ENCODE peak calls at places on chromosomes 5 and 9, in five cellular contexts. One of them, this sample, is unnamed.

GRCh38 chr5:73282923-73283322 is 109.9 kb downstream of the TMEM174 start:
- DNase-seq in H1: no peak
- DNase-seq in H9: no peak
- DNase-seq in IMR-90: no peak
- DNase-seq in mesenchymal stem cell: no peak
- DNase-seq in this sample: no peak

GRCh38 chr9:12818431-12819000 is 43.7 kb downstream of the LURAP1L start:
- DNase-seq in IMR-90: peak
- DNase-seq in mesenchymal stem cell: peak
- DNase-seq in H9: peak
- DNase-seq in H1: no peak
- DNase-seq in this sample: no peak

GRCh38 chr9:31608413-31608812 is 776.0 kb upstream of the ACO1 start:
- DNase-seq in mesenchymal stem cell: no peak
- DNase-seq in H1: no peak
- DNase-seq in H9: no peak
- DNase-seq in IMR-90: no peak
- DNase-seq in this sample: no peak

GRCh38 chr9:138067594-138068367 is 190.2 kb downstream of the CACNA1B start:
- DNase-seq in IMR-90: no peak
- DNase-seq in H1: peak
- DNase-seq in mesenchymal stem cell: no peak
- DNase-seq in H9: peak
- DNase-seq in this sample: no peak

GRCh38 chr5:173123416-173123815 is 20.9 kb upstream of the BNIP1 start:
- DNase-seq in H1: no peak
- DNase-seq in H9: no peak
- DNase-seq in IMR-90: peak
- DNase-seq in mesenchymal stem cell: peak
- DNase-seq in this sample: no peak

GRCh38 chr9:4020038-4020746 is 279.7 kb downstream of the GLIS3 start:
- DNase-seq in H1: no peak
- DNase-seq in IMR-90: peak
- DNase-seq in H9: no peak
- DNase-seq in mesenchymal stem cell: peak
- DNase-seq in this sample: no peak

GRCh38 chr5:33711094-33711670 is 180.6 kb downstream of the ADAMTS12 start:
- DNase-seq in mesenchymal stem cell: no peak
- DNase-seq in H9: no peak
- DNase-seq in H1: no peak
- DNase-seq in IMR-90: no peak
- DNase-seq in this sample: no peak

GRCh38 chr9:131743501-131743900 is 3.6 kb upstream of the RAPGEF1 start:
- DNase-seq in mesenchymal stem cell: no peak
- DNase-seq in H9: no peak
- DNase-seq in H1: no peak
- DNase-seq in IMR-90: no peak
- DNase-seq in this sample: no peak

GRCh38 chr9:5838884-5839571 is 6.1 kb upstream of the ERMP1 start:
- DNase-seq in mesenchymal stem cell: peak
- DNase-seq in H1: no peak
- DNase-seq in H9: peak
- DNase-seq in IMR-90: peak
- DNase-seq in this sample: no peak

GRCh38 chr5:42785756-42786155 is 25.9 kb downstream of the SELENOP start:
- DNase-seq in mesenchymal stem cell: no peak
- DNase-seq in H1: no peak
- DNase-seq in H9: no peak
- DNase-seq in IMR-90: no peak
- DNase-seq in this sample: no peak

GRCh38 chr9:28960602-28961001 is 1387.3 kb upstream of the C9orf72 start:
- DNase-seq in H9: no peak
- DNase-seq in H1: no peak
- DNase-seq in mesenchymal stem cell: no peak
- DNase-seq in IMR-90: no peak
- DNase-seq in this sample: no peak

GRCh38 chr5:108143581-108143980 is 238.3 kb downstream of the FBXL17 start:
- DNase-seq in mesenchymal stem cell: peak
- DNase-seq in H9: no peak
- DNase-seq in H1: no peak
- DNase-seq in IMR-90: peak
- DNase-seq in this sample: no peak

GRCh38 chr9:97600531-97601227 is 32.5 kb downstream of the TSTD2 start:
- DNase-seq in mesenchymal stem cell: no peak
- DNase-seq in IMR-90: no peak
- DNase-seq in H1: no peak
- DNase-seq in H9: no peak
- DNase-seq in this sample: no peak

GRCh38 chr9:78552802-78553201 is 255.9 kb downstream of the PSAT1 start:
- DNase-seq in H1: no peak
- DNase-seq in H9: no peak
- DNase-seq in mesenchymal stem cell: no peak
- DNase-seq in IMR-90: peak
- DNase-seq in this sample: no peak

DNA sequence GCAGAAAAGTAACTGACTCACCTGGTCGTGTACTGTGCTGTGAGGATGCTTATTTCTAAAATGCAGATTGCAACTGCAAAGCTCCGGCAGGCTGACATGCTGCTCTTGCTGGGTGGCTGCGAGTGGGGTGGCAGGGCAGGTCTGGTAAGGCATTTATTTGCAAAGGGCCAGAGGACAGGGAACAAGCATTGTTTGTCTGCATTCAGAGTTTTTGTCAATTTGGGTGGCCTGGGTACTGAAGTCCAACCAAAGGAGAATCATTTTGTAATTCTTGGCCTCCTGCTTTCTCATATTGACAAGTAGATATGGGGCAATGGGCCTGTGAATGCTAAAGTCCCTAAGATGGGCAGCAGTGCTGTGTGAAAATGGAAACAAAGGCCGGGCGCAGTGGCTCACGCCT is at the start of gene C9:
- DNase-seq in H1: no peak
- DNase-seq in mesenchymal stem cell: no peak
- DNase-seq in H9: no peak
- DNase-seq in IMR-90: no peak
- DNase-seq in this sample: no peak
- H2AFZ ChIP-seq in H1: no peak
- H2AFZ ChIP-seq in mesenchymal stem cell: no peak
- H2AFZ ChIP-seq in H9: no peak
- H2AFZ ChIP-seq in IMR-90: no peak
- H2AFZ ChIP-seq in this sample: no peak

DNA sequence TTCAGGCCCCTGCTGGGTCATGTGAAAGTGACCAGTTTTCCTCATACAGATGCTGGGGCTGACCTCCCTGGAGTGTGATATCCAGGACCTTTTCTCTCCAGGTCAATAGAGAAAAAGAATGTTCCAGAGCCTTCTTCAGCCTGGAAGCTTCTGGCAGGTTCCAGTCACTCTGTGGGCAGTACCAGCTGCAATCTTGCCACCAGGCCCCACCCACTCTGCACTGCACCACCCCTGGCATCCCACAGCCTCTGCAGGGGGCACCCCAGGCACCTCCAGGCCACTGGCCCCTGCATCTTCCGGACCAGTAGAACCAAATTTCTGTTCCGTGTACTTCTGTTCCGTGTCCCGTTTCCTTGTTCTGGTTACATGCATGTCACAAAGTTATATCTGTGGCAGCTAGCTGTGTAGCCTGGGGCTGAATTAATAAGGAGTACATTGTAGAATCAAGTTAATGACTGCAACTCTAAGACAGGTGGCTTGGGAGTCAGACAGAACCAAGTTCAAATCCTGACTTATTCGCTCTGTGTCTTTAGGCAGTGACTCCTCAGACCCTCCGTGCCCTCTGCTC is 83.2 kb upstream of the ZBTB43 start:
- DNase-seq in IMR-90: no peak
- DNase-seq in H1: no peak
- DNase-seq in H9: no peak
- DNase-seq in mesenchymal stem cell: no peak
- DNase-seq in this sample: no peak
- H2AK5ac ChIP-seq in IMR-90: no peak
- H2AK5ac ChIP-seq in H1: peak
- H2AK5ac ChIP-seq in H9: no peak
- H2AK5ac ChIP-seq in mesenchymal stem cell: peak
- H2AK5ac ChIP-seq in this sample: peak

GRCh38 chr9:99076483-99077171 is 28.3 kb upstream of the TGFBR1 start:
- DNase-seq in mesenchymal stem cell: no peak
- DNase-seq in H1: no peak
- DNase-seq in H9: no peak
- DNase-seq in IMR-90: no peak
- DNase-seq in this sample: no peak
- H2BK5ac ChIP-seq in mesenchymal stem cell: no peak
- H2BK5ac ChIP-seq in H1: no peak
- H2BK5ac ChIP-seq in H9: no peak
- H2BK5ac ChIP-seq in IMR-90: no peak
- H2BK5ac ChIP-seq in this sample: no peak

GRCh38 chr5:64147849-64148441 is 17.7 kb upstream of the RNF180 start:
- DNase-seq in H1: peak
- DNase-seq in mesenchymal stem cell: peak
- DNase-seq in H9: peak
- DNase-seq in IMR-90: peak
- DNase-seq in this sample: peak
- H2AFZ ChIP-seq in H1: peak
- H2AFZ ChIP-seq in mesenchymal stem cell: no peak
- H2AFZ ChIP-seq in H9: no peak
- H2AFZ ChIP-seq in IMR-90: peak
- H2AFZ ChIP-seq in this sample: peak

DNA sequence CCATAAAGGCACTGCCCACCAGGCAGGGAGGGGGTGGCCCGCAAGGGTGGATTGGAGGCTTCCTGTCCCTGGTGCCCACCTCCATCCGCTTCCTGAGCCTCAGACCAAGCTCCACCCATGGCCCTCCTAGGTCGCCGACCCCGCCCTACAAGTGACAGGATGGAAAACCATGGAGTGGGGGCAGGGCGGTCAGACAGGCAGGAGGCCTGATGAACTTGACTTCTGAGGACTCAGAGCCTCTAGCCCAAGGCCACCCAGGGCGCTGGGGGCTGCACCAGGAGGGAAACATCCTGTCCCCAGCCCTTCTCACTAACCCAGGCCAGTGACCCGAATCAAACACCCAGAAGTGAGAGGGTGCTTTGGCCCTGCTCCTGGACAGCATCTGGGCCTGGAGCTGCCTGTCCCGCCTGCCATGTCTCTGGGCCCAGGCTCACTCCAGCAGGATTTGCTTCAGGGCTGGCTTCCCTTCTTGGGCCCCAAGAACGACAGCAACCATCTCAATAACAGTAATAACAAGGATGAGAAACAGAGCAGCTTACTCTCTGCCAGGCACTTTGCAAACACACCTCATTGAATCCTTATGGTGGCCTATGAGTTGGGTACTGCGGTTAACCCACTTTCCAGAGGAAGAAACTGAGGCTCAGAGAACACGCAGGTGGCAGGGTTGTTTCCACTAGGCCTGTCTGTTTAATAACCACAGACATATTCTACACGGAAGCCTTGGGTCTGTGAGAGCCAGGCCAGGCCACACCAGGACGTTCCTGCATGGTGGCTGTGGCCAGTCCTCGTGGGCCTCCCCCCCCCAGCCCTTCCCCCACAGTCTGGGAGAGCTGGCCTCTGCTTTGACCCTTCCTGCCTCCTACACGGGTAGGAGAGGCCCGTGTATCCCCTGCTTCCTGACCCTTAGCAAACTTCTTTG is 4.4 kb upstream of the ST6GALNAC6 start:
- DNase-seq in mesenchymal stem cell: peak
- DNase-seq in H9: peak
- DNase-seq in H1: peak
- DNase-seq in IMR-90: no peak
- DNase-seq in this sample: no peak
- H2AK5ac ChIP-seq in mesenchymal stem cell: peak
- H2AK5ac ChIP-seq in H9: no peak
- H2AK5ac ChIP-seq in H1: peak
- H2AK5ac ChIP-seq in IMR-90: peak
- H2AK5ac ChIP-seq in this sample: peak

DNA sequence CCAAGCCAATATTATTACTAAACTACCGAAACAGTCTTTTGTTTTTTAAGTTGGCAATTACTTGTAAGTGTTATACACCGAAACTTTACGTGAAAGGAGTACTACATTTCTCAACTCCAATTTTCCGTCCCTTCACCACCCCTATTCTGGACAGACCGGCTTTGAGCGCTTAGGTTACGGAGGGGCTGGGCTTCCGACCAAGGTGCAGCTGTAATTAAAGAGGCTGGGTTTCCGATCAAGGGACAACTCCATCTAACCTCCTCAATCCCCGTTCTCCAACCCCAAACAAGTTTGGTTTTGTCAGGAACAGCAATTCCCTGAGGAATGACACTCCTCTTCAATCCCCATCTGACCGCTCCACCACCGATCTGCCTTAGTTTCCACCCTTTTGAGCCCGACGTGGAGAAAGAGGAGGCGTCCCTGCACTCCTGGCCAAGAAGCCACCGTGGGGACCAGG is 591 bp downstream of the TUT7 start:
- DNase-seq in H9: no peak
- DNase-seq in IMR-90: no peak
- DNase-seq in H1: no peak
- DNase-seq in mesenchymal stem cell: no peak
- DNase-seq in this sample: no peak
- H2BK5ac ChIP-seq in H9: no peak
- H2BK5ac ChIP-seq in IMR-90: peak
- H2BK5ac ChIP-seq in H1: peak
- H2BK5ac ChIP-seq in mesenchymal stem cell: no peak
- H2BK5ac ChIP-seq in this sample: peak

GRCh38 chr5:95401601-95402000 is 10.4 kb downstream of the FAM81B start:
- DNase-seq in H9: no peak
- DNase-seq in IMR-90: no peak
- DNase-seq in mesenchymal stem cell: no peak
- DNase-seq in H1: no peak
- DNase-seq in this sample: no peak

GRCh38 chr5:95403996-95404395 is 12.8 kb downstream of the FAM81B start:
- DNase-seq in H1: no peak
- DNase-seq in H9: no peak
- DNase-seq in IMR-90: no peak
- DNase-seq in mesenchymal stem cell: no peak
- DNase-seq in this sample: no peak

GRCh38 chr5:95410269-95410668 is 19.1 kb downstream of the FAM81B start:
- DNase-seq in mesenchymal stem cell: no peak
- DNase-seq in H1: no peak
- DNase-seq in IMR-90: no peak
- DNase-seq in H9: no peak
- DNase-seq in this sample: no peak

GRCh38 chr5:95411476-95411875 is 20.3 kb downstream of the FAM81B start:
- DNase-seq in H1: no peak
- DNase-seq in IMR-90: no peak
- DNase-seq in mesenchymal stem cell: no peak
- DNase-seq in H9: no peak
- DNase-seq in this sample: no peak

DNA sequence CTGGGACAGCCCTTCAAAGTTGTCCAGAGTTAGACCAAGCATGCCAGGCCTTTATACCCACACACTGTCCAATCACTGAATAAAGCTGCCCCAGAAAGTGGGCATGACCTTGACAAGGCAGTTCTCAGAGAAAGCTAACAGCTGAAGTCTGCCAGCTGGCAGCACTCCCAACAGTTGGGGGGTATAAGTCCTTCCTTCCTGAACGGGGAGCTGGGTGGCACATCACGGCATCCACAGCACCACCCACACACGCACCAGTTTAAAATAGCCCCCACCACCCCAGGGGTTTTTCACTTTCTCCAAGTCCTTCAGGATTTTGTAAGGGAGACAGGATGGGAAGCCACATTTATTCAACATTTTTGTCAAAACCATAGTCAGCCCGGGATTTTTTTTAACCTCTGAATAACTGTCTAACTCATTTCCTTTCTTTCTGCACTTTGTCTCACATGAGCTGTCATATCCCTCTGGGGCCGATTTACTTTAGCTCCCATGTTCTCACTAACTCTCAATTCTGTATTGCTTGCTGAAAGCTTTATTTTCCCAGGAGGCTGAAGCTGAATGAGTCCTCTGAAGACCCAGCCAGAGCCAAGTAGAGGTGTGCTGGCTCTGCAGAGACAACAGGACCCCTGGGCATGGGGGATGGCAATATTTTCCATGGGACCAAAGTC is 15.4 kb downstream of the FAM81B start:
- DNase-seq in IMR-90: no peak
- DNase-seq in mesenchymal stem cell: no peak
- DNase-seq in H9: no peak
- DNase-seq in H1: no peak
- DNase-seq in this sample: no peak
- H2AFZ ChIP-seq in IMR-90: no peak
- H2AFZ ChIP-seq in mesenchymal stem cell: no peak
- H2AFZ ChIP-seq in H9: no peak
- H2AFZ ChIP-seq in H1: no peak
- H2AFZ ChIP-seq in this sample: no peak

This sample was measured in neuronal stem cell.